ENCODE peak calls at places on chromosomes 3 and 15, in six cellular contexts. L is gastrocnemius medialis, V is ovary, T is heart left ventricle, R is endothelial cell of umbilical vein, X is NB4. A is an unnamed sample.

GRCh38 chr15:79990997-79991334 is 20.0 kb upstream of the BCL2A1 start:
- DNase-seq in R (no peak), T (no peak), V (no peak), X (no peak), L (no peak), A (no peak)

GRCh38 chr3:179455954-179456353 is 4.7 kb upstream of the GNB4 start:
- DNase-seq in X (no peak), L (no peak), T (no peak), R (no peak), V (no peak), A (no peak)

GRCh38 chr15:92618121-92618520 is 37.5 kb downstream of the FAM174B start:
- DNase-seq in V (no peak), R (no peak), T (no peak), X (no peak), L (no peak), A (peak; percentile 31)

GRCh38 chr15:100001405-100001804 is 268.2 kb upstream of the LYSMD4 start:
- DNase-seq in V (no peak), X (no peak), R (no peak), T (no peak), L (no peak), A (no peak)

GRCh38 chr15:49225572-49226281 is 55.7 kb downstream of the GALK2 start:
- DNase-seq in R (peak; percentile 28), T (peak; percentile 47), V (no peak), L (no peak), X (peak; percentile 28), A (peak; percentile 28)

GRCh38 chr15:33114484-33114767 is 80.1 kb downstream of the FMN1 start:
- DNase-seq in V (no peak), R (no peak), X (no peak), L (no peak), T (no peak), A (no peak)

GRCh38 chr15:64635486-64635815 is 139.9 kb downstream of the RBPMS2 start:
- DNase-seq in L (no peak), X (peak; percentile 28), R (peak; percentile 68), T (no peak), V (peak; percentile 65), A (peak; percentile 44)

GRCh38 chr15:30923429-30923828 is 19.7 kb downstream of the FAN1 start:
- DNase-seq in R (no peak), T (no peak), L (no peak), V (no peak), X (no peak), A (peak; percentile 50)

GRCh38 chr15:83300826-83301225 is 16.4 kb upstream of the BNC1 start:
- DNase-seq in X (no peak), R (no peak), L (no peak), V (no peak), T (no peak), A (no peak)

GRCh38 chr15:33194237-33194636 is 277 bp downstream of the FMN1 start:
- DNase-seq in V (no peak), L (no peak), X (no peak), T (no peak), R (no peak), A (no peak)

GRCh38 chr3:185656321-185656840 is 70.3 kb downstream of the SENP2 start:
- DNase-seq in L (peak; percentile 14), X (no peak), V (peak; percentile 89), R (peak; percentile 95), T (no peak), A (no peak)

GRCh38 chr3:63015614-63016016 is 140.4 kb upstream of the CADPS start:
- DNase-seq in L (no peak), T (no peak), V (no peak), R (no peak), X (peak; percentile 1), A (no peak)

GRCh38 chr3:52291508-52292181 is 4.0 kb downstream of the GLYCTK start:
- DNase-seq in X (peak; percentile 48), V (peak; percentile 43), R (no peak), T (no peak), L (no peak), A (no peak)

GRCh38 chr15:85312925-85313324 is 67.5 kb upstream of the AKAP13 start:
- DNase-seq in X (peak; percentile 74), L (no peak), R (no peak), V (no peak), T (no peak), A (no peak)

GRCh38 chr3:137792633-137793271 is 28.6 kb downstream of the SOX14 start:
- DNase-seq in R (no peak), V (no peak), L (no peak), X (peak; percentile 63), T (no peak), A (no peak)
- TF ChIP-seq CTCF in R (peak; percentile 45), V (no peak), L (no peak), X (peak; percentile 67), T (peak; percentile 17), A (peak; percentile 33)

GRCh38 chr15:40182358-40183029 is 21.6 kb downstream of the BUB1B start:
- DNase-seq in L (no peak), V (no peak), X (peak; percentile 23), T (no peak), R (peak; percentile 23), A (no peak)
- TF ChIP-seq POLR2A in L (no peak), V (no peak), X (no peak), T (no peak), R (no peak), A (no peak)

GRCh38 chr3:12544652-12545472 is 437 bp downstream of the MKRN2OS start:
- DNase-seq in L (no peak), T (no peak), X (no peak), V (no peak), R (no peak), A (no peak)

GRCh38 chr3:12536423-12536822 is 8.9 kb downstream of the MKRN2OS start:
- DNase-seq in T (no peak), R (no peak), L (no peak), X (no peak), V (no peak), A (no peak)

GRCh38 chr3:12545473-12545791 is at the start of gene MKRN2OS:
- DNase-seq in V (no peak), X (no peak), T (no peak), L (no peak), R (no peak), A (peak; percentile 70)

DNA sequence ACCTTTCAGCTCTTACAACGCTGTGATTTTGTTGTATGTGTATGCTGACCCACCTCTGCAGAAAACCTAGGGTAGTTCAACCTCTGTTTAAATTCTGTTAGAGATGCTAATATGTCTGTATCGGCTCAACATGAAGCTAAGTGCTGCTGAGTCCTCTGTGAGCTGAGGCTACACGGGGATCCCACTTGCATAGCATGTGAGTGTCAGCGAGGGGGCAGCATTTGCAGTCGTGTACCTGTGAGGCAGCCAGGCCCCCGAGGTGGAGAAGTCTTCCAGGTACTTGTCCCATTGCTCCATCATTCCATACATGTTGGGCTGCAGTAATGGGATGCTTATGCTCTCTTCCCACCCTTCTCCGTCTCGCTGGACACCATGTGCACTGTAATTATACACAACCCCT is 3.7 kb downstream of the MKRN2OS start:
- DNase-seq in X (no peak), L (no peak), R (no peak), T (peak; percentile 68), V (peak; percentile 26), A (no peak)
- TF ChIP-seq CTCF in X (no peak), L (no peak), R (peak; percentile 16), T (peak; percentile 36), V (no peak), A (no peak)

DNA sequence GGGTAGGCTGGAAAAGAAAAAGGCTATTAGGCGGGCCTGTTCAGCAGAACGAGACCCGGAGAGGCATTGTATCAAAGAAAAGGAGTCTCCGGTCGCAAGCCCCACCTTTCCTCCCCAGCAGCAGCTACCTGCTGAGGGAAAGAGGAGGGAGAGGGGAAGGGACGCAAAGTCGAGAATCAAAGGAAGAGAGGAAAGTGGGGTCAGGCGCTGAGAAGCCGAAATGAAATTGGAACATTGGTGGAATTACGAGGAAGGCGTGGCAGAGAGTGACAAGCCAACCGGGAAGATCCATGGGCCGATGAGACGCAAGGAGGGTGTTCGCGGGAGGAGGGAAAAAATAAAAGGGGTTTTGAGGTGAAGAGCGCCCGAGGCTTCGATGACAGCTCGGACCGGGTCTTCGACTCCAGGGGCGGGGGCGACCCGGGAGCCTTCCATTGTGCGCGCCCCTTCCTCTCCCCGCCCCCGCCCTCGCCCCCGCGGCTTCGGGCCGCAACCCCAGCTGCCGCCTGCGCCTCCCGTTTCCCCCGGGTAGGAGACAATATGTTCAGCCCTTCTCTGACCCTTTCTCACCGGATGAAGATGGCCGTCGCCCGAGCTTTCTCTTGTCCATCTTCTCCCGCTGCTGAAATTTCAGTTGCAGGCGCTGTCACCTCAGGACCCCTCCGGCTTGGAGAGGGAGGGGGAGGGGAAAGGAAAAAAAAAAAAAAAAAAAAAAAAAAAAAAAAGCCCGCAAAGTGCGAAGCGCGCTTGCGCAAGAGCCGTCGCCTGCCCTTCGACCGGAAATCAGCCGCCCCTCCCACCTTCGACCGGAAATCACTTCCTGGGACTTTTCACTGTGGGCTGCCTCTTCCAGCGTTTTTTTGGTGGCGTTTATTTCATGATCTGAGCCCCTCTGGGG is at the start of gene SENP7:
- DNase-seq in V (peak; percentile 88), X (peak; percentile 83), L (peak; percentile 70), R (peak; percentile 86), T (peak; percentile 91), A (peak; percentile 83)
- TF ChIP-seq POLR2A in V (peak; percentile 49), X (peak; percentile 16), L (no peak), R (peak; percentile 81), T (no peak), A (no peak)

GRCh38 chr3:152835311-152836102 is 576 bp downstream of the P2RY1 start:
- DNase-seq in V (peak; percentile 65), X (peak; percentile 64), R (peak; percentile 55), L (peak; percentile 13), T (peak; percentile 85), A (peak; percentile 33)

GRCh38 chr3:152832046-152832445 is 2.9 kb upstream of the P2RY1 start:
- DNase-seq in L (no peak), V (no peak), T (no peak), X (no peak), R (no peak), A (no peak)

GRCh38 chr3:152836269-152836668 is 1.3 kb downstream of the P2RY1 start:
- DNase-seq in T (no peak), R (no peak), X (no peak), V (no peak), L (no peak), A (no peak)

GRCh38 chr3:152833089-152833488 is 1.8 kb upstream of the P2RY1 start:
- DNase-seq in X (no peak), R (no peak), T (no peak), V (no peak), L (no peak), A (no peak)

GRCh38 chr3:152834354-152835310 is at the start of gene P2RY1:
- DNase-seq in V (peak; percentile 70), T (peak; percentile 86), L (peak; percentile 29), R (peak; percentile 59), X (peak; percentile 84), A (peak; percentile 50)
- TF ChIP-seq CTCF in V (no peak), T (no peak), L (no peak), R (peak; percentile 9), X (no peak), A (no peak)

GRCh38 chr15:63504979-63505841 is 817 bp downstream of the USP3 start:
- DNase-seq in L (peak; percentile 62), X (peak; percentile 82), R (peak; percentile 75), T (peak; percentile 79), V (peak; percentile 57), A (peak; percentile 77)
- TF ChIP-seq POLR2A in L (no peak), X (peak; percentile 31), R (peak; percentile 42), T (peak; percentile 15), V (no peak), A (no peak)

GRCh38 chr3:187256217-187256616 is 35.3 kb downstream of the MASP1 start:
- DNase-seq in V (no peak), X (no peak), L (no peak), R (no peak), T (no peak), A (no peak)
- TF ChIP-seq CTCF in V (no peak), X (no peak), L (no peak), R (no peak), T (no peak), A (no peak)

A was measured in stomach.